ENCODE peak calls at places on chromosomes 3 and 15, in ten cellular contexts. X, W, R, F, J, O, T, A, Q and I are unnamed samples.

GRCh38 chr3:20054549-20054987 is 14.3 kb downstream of the KAT2B start:
- DNase-seq in J (peak), F (peak), R (peak), X (peak), O (peak), T (no peak), W (no peak), A (peak), Q (peak), I (peak)

GRCh38 chr3:183378545-183378944 is 49.9 kb downstream of the MCF2L2 start:
- DNase-seq in O (no peak), Q (no peak), J (no peak), A (no peak), R (no peak), F (no peak), W (no peak), T (no peak), X (no peak), I (no peak)

GRCh38 chr3:149086232-149086988 is at the start of gene HLTF:
- DNase-seq in O (peak), J (peak), T (peak), R (peak), A (peak), F (peak), Q (peak), W (peak), X (peak), I (peak)

GRCh38 chr3:83302091-83302490 is 1540.6 kb upstream of the GBE1 start:
- DNase-seq in W (no peak), A (no peak), X (no peak), J (no peak), R (no peak), Q (no peak), F (no peak), T (no peak), O (no peak), I (no peak)

GRCh38 chr3:61681636-61682035 is 120.3 kb downstream of the PTPRG start:
- DNase-seq in T (no peak), Q (no peak), X (peak), O (no peak), R (no peak), J (no peak), A (no peak), W (no peak), F (no peak), I (no peak)

GRCh38 chr3:124650798-124651197 is 79.5 kb upstream of the UMPS start:
- DNase-seq in X (no peak), A (no peak), J (no peak), F (no peak), R (no peak), O (no peak), Q (no peak), T (no peak), W (no peak), I (no peak)

GRCh38 chr3:189680723-189681122 is 49.5 kb downstream of the TP63 start:
- DNase-seq in J (no peak), F (no peak), T (no peak), W (no peak), X (no peak), O (no peak), A (no peak), Q (no peak), R (no peak), I (no peak)

GRCh38 chr15:99057697-99058420 is 47.0 kb upstream of the SYNM start:
- DNase-seq in X (no peak), W (no peak), J (no peak), R (no peak), A (no peak), O (no peak), Q (no peak), T (no peak), F (no peak), I (no peak)

GRCh38 chr3:127162947-127163645 is 29.8 kb upstream of the PRR23E start:
- DNase-seq in J (peak), W (no peak), X (no peak), T (no peak), R (no peak), Q (no peak), O (no peak), F (no peak), A (no peak), I (no peak)

GRCh38 chr3:100032262-100032661 is 82.0 kb downstream of the FILIP1L start:
- DNase-seq in O (peak), T (no peak), F (no peak), Q (no peak), X (peak), W (no peak), R (no peak), A (peak), J (peak), I (no peak)

GRCh38 chr3:123126653-123127052 is 59.8 kb downstream of the PDIA5 start:
- DNase-seq in O (no peak), W (no peak), T (no peak), X (no peak), Q (no peak), R (no peak), J (no peak), F (no peak), A (no peak), I (no peak)

GRCh38 chr3:194824676-194825075 is 139.0 kb downstream of the FAM43A start:
- DNase-seq in J (peak), R (no peak), T (no peak), X (peak), O (peak), Q (no peak), W (no peak), A (no peak), F (no peak), I (no peak)

GRCh38 chr3:8254489-8254888 is 247.1 kb upstream of the LMCD1 start:
- DNase-seq in R (no peak), X (no peak), O (no peak), Q (no peak), J (no peak), F (no peak), T (no peak), A (no peak), W (no peak), I (no peak)

GRCh38 chr15:41512078-41512394 is 1.6 kb downstream of the LTK start:
- DNase-seq in A (no peak), O (no peak), J (no peak), X (no peak), W (no peak), F (no peak), R (no peak), T (no peak), Q (peak), I (no peak)

GRCh38 chr3:72043212-72044133 is 258.5 kb upstream of the PROK2 start:
- DNase-seq in Q (no peak), T (no peak), A (peak), W (peak), F (no peak), R (no peak), X (peak), J (no peak), O (peak), I (no peak)

GRCh38 chr3:193996641-193997089 is 139.3 kb upstream of the HES1 start:
- DNase-seq in A (peak), X (peak), J (no peak), T (no peak), F (no peak), O (peak), R (no peak), Q (no peak), W (no peak), I (no peak)

GRCh38 chr15:89136818-89137772 is 48.8 kb downstream of the ABHD2 start:
- DNase-seq in R (no peak), F (no peak), J (no peak), T (no peak), X (peak), Q (peak), A (peak), O (peak), W (no peak), I (no peak)

GRCh38 chr15:66631616-66632263 is 65.9 kb upstream of the LCTL start:
- DNase-seq in F (no peak), O (no peak), W (no peak), A (no peak), T (no peak), R (no peak), J (no peak), X (no peak), Q (no peak), I (no peak)

GRCh38 chr15:60706145-60706544 is 227.2 kb upstream of the ICE2 start:
- DNase-seq in J (no peak), T (no peak), X (no peak), A (no peak), W (no peak), R (no peak), Q (no peak), F (no peak), O (no peak), I (no peak)

GRCh38 chr3:184662192-184662591 is 49.7 kb downstream of the MAGEF1 start:
- DNase-seq in T (no peak), W (no peak), O (peak), A (no peak), F (no peak), R (no peak), X (peak), J (no peak), Q (no peak), I (no peak)

GRCh38 chr15:88456733-88457132 is 10.5 kb downstream of the MRPL46 start:
- DNase-seq in F (no peak), W (no peak), A (no peak), O (no peak), R (no peak), X (no peak), Q (no peak), J (no peak), T (no peak), I (no peak)

GRCh38 chr15:33641069-33641468 is 327.2 kb upstream of the CHRM5 start:
- DNase-seq in Q (no peak), X (no peak), O (no peak), F (no peak), T (no peak), W (no peak), J (no peak), A (no peak), R (no peak), I (no peak)

GRCh38 chr3:128343287-128344045 is 123.2 kb downstream of the DNAJB8 start:
- DNase-seq in A (peak), F (peak), X (peak), Q (no peak), W (no peak), T (no peak), J (peak), R (no peak), O (peak), I (no peak)

GRCh38 chr3:111712294-111713180 is 117.4 kb upstream of the ZBED2 start:
- DNase-seq in W (no peak), X (peak), T (no peak), A (no peak), O (peak), Q (no peak), F (no peak), R (peak), J (peak), I (no peak)

GRCh38 chr3:16326724-16327349 is 61.8 kb downstream of the OXNAD1 start:
- DNase-seq in J (no peak), T (no peak), F (no peak), Q (no peak), W (no peak), R (no peak), O (no peak), X (no peak), A (no peak), I (no peak)

GRCh38 chr3:136789976-136790375 is 28.9 kb upstream of the SLC35G2 start:
- DNase-seq in A (no peak), O (no peak), Q (no peak), W (no peak), R (no peak), X (peak), F (no peak), T (no peak), J (no peak), I (no peak)

GRCh38 chr3:70703305-70704102 is 391.1 kb upstream of the MDFIC2 start:
- DNase-seq in Q (no peak), X (no peak), O (no peak), F (no peak), J (no peak), A (no peak), T (no peak), W (no peak), R (no peak), I (no peak)

GRCh38 chr3:196184881-196185280 is 26.3 kb downstream of the ZDHHC19 start:
- DNase-seq in J (no peak), Q (no peak), X (no peak), A (no peak), T (no peak), O (no peak), W (no peak), R (no peak), F (no peak), I (no peak)

GRCh38 chr15:93028111-93028631 is 60.8 kb downstream of the RGMA start:
- DNase-seq in J (no peak), R (no peak), Q (no peak), W (no peak), A (peak), T (no peak), O (no peak), X (peak), F (no peak), I (no peak)

GRCh38 chr3:184874709-184875644 is 63.0 kb downstream of the VPS8 start:
- DNase-seq in Q (peak), T (no peak), W (no peak), F (no peak), X (peak), R (no peak), O (peak), J (peak), A (peak), I (peak)

GRCh38 chr3:28343144-28343543 is 5.4 kb upstream of the ZCWPW2 start:
- DNase-seq in F (no peak), R (no peak), X (no peak), W (no peak), Q (no peak), A (no peak), J (no peak), O (no peak), T (no peak), I (no peak)

GRCh38 chr15:70195808-70196304 is 98.1 kb upstream of the TLE3 start:
- DNase-seq in Q (peak), O (peak), F (peak), R (no peak), W (peak), J (peak), A (peak), X (peak), T (peak), I (no peak)

GRCh38 chr3:29493109-29493508 is 212.2 kb downstream of the RBMS3 start:
- DNase-seq in O (no peak), Q (peak), W (no peak), R (no peak), T (no peak), A (no peak), F (no peak), X (peak), J (no peak), I (no peak)

GRCh38 chr3:90007786-90008499 is 900.5 kb downstream of the EPHA3 start:
- DNase-seq in T (no peak), Q (no peak), F (no peak), W (no peak), A (peak), J (no peak), X (peak), R (no peak), O (no peak), I (no peak)

GRCh38 chr3:140942221-140943104 is 827 bp downstream of the SLC25A36 start:
- DNase-seq in R (no peak), W (peak), J (peak), T (peak), O (peak), A (peak), Q (peak), F (peak), X (peak), I (peak)